ENCODE peak calls at places on chromosomes 16 and 17, in eight cellular contexts. J is HT-29, I is skeletal muscle cell, T is NCI-H748 treated with DMSO at 0.1 percent for 48 hours, N is stomach, P is NT2/D1, W is ELF-1, M is renal cortical epithelial cell. B is an unnamed sample.
A peak's percentile ranks its signal among the peaks of the same experiment; 100 is the strongest.

GRCh38 chr16:89015271-89015859 is 38.4 kb upstream of the CBFA2T3 start:
- DNase-seq in J (no peak), I (no peak), T (no peak), N (no peak), P (no peak), W (no peak), M (no peak), B (peak; percentile 29)

GRCh38 chr17:2087597-2088211 is 32.8 kb downstream of the HIC1 start:
- DNase-seq in J (no peak), I (no peak), T (no peak), N (no peak), P (no peak), W (no peak), M (no peak), B (no peak)

GRCh38 chr17:1323336-1323735 is 43.9 kb downstream of the TRARG1 start:
- DNase-seq in J (no peak), I (no peak), T (no peak), N (no peak), P (no peak), W (no peak), M (no peak), B (peak; percentile 84)

GRCh38 chr17:59093145-59093701 is 13.5 kb downstream of the TRIM37 start:
- DNase-seq in J (no peak), I (no peak), T (no peak), N (no peak), P (no peak), W (no peak), M (no peak), B (no peak)

GRCh38 chr16:28210979-28211505 is 723 bp downstream of the XPO6 start:
- DNase-seq in J (peak; percentile 58), I (peak; percentile 18), T (no peak), N (peak; percentile 64), P (no peak), W (peak; percentile 71), M (peak; percentile 19), B (peak; percentile 68)

GRCh38 chr16:23520500-23520899 is 10.2 kb upstream of the GGA2 start:
- DNase-seq in J (no peak), I (no peak), T (no peak), N (no peak), P (no peak), W (no peak), M (no peak), B (no peak)

GRCh38 chr17:48630009-48630924 is 4.1 kb upstream of the HOXB9 start:
- DNase-seq in J (peak; percentile 72), I (no peak), T (no peak), N (no peak), P (no peak), W (peak; percentile 0), M (no peak), B (peak; percentile 35)

GRCh38 chr17:45833826-45834439 is 10.7 kb upstream of the SPPL2C start:
- DNase-seq in J (no peak), I (no peak), T (no peak), N (no peak), P (no peak), W (no peak), M (no peak), B (no peak)

GRCh38 chr17:4796550-4796915 is 569 bp downstream of the PSMB6 start:
- DNase-seq in J (no peak), I (no peak), T (peak; percentile 29), N (no peak), P (no peak), W (peak; percentile 49), M (no peak), B (peak; percentile 91)

GRCh38 chr17:54738496-54738895 is 162.2 kb upstream of the TOM1L1 start:
- DNase-seq in J (no peak), I (no peak), T (no peak), N (no peak), P (no peak), W (no peak), M (no peak), B (no peak)

GRCh38 chr16:14628806-14629611 is 1.1 kb downstream of the PARN start:
- DNase-seq in J (peak; percentile 21), I (no peak), T (no peak), N (no peak), P (no peak), W (peak; percentile 54), M (no peak), B (no peak)

GRCh38 chr16:82955836-82956348 is 329.1 kb downstream of the CDH13 start:
- DNase-seq in J (no peak), I (no peak), T (no peak), N (no peak), P (no peak), W (no peak), M (no peak), B (no peak)

GRCh38 chr16:67608367-67608766 is 36.6 kb upstream of the CARMIL2 start:
- DNase-seq in J (no peak), I (no peak), T (no peak), N (no peak), P (no peak), W (no peak), M (no peak), B (no peak)

GRCh38 chr16:47004652-47005051 is 31.2 kb upstream of the DNAJA2 start:
- DNase-seq in J (no peak), I (no peak), T (no peak), N (no peak), P (no peak), W (no peak), M (no peak), B (no peak)

GRCh38 chr17:71444011-71444574 is 676.7 kb upstream of the SOX9 start:
- DNase-seq in J (no peak), I (no peak), T (peak; percentile 25), N (no peak), P (no peak), W (no peak), M (no peak), B (no peak)

GRCh38 chr17:40553694-40554534 is 11.4 kb downstream of the CCR7 start:
- DNase-seq in J (no peak), I (no peak), T (no peak), N (peak; percentile 25), P (no peak), W (no peak), M (no peak), B (peak; percentile 52)

GRCh38 chr17:78144146-78144719 is 2.0 kb upstream of the C17orf99 start:
- DNase-seq in J (peak; percentile 90), I (peak; percentile 72), T (no peak), N (peak; percentile 90), P (no peak), W (no peak), M (peak; percentile 80), B (peak; percentile 54)

GRCh38 chr17:36152639-36153120 is 23.8 kb downstream of the TBC1D3B start:
- DNase-seq in J (no peak), I (no peak), T (no peak), N (no peak), P (no peak), W (no peak), M (no peak), B (peak; percentile 44)

GRCh38 chr17:20116683-20117309 is 107.6 kb downstream of the SPECC1 start:
- DNase-seq in J (peak; percentile 48), I (no peak), T (peak; percentile 52), N (peak; percentile 39), P (no peak), W (peak; percentile 61), M (peak; percentile 26), B (peak; percentile 86)

GRCh38 chr16:88881090-88881580 is 14.7 kb upstream of the PABPN1L start:
- DNase-seq in J (no peak), I (no peak), T (no peak), N (peak; percentile 37), P (no peak), W (peak; percentile 40), M (no peak), B (no peak)

GRCh38 chr17:5485270-5486205 is at the start of gene DERL2:
- DNase-seq in J (peak; percentile 9), I (no peak), T (no peak), N (no peak), P (no peak), W (peak; percentile 63), M (peak; percentile 22), B (no peak)